ENCODE peak calls at places on chromosomes 11 and 22, in six cellular contexts. N is IMR-90, E is H1, B is H9, T is mesenchymal stem cell, L is neuronal stem cell. G is an unnamed sample.
A peak's percentile ranks its signal among the peaks of the same experiment; 100 is the strongest.

GRCh38 chr11:34274712-34275398 is 83.0 kb downstream of the ABTB2 start:
- DNase-seq in N (peak; percentile 98), E (no peak), B (no peak), T (peak; percentile 62), L (no peak), G (peak; percentile 56)

GRCh38 chr11:1471736-1472135 is 14.8 kb downstream of the MOB2 start:
- DNase-seq in N (no peak), E (no peak), B (no peak), T (no peak), L (no peak), G (no peak)

GRCh38 chr11:45834298-45834756 is 12.9 kb upstream of the CRY2 start:
- DNase-seq in N (no peak), E (no peak), B (no peak), T (no peak), L (no peak), G (no peak)

GRCh38 chr22:44647141-44647540 is 54.9 kb upstream of the PRR5 start:
- DNase-seq in N (no peak), E (no peak), B (no peak), T (no peak), L (no peak), G (no peak)

GRCh38 chr22:49958961-49959781 is 1.4 kb upstream of the PIM3 start:
- DNase-seq in N (no peak), E (no peak), B (no peak), T (no peak), L (no peak), G (no peak)

GRCh38 chr11:92122561-92122960 is 102.1 kb upstream of the FAT3 start:
- DNase-seq in N (no peak), E (no peak), B (no peak), T (no peak), L (no peak), G (no peak)

GRCh38 chr22:41524809-41525449 is 19.3 kb downstream of the POLR3H start:
- DNase-seq in N (no peak), E (no peak), B (no peak), T (no peak), L (no peak), G (peak; percentile 47)

GRCh38 chr22:24001314-24001713 is 3.9 kb downstream of the GSTT4 start:
- DNase-seq in N (no peak), E (peak; percentile 72), B (peak; percentile 69), T (no peak), L (no peak), G (peak; percentile 45)

GRCh38 chr11:33773399-33774355 is 643 bp downstream of the FBXO3 start:
- DNase-seq in N (peak; percentile 43), E (peak; percentile 78), B (no peak), T (peak; percentile 24), L (no peak), G (no peak)

GRCh38 chr11:83613767-83614121 is 327.6 kb upstream of the CCDC90B start:
- DNase-seq in N (no peak), E (no peak), B (no peak), T (no peak), L (no peak), G (no peak)

GRCh38 chr11:70930215-70930614 is 322.2 kb downstream of the SHANK2 start:
- DNase-seq in N (no peak), E (no peak), B (no peak), T (no peak), L (no peak), G (no peak)

GRCh38 chr11:429391-429790 is 12.4 kb downstream of the ANO9 start:
- DNase-seq in N (no peak), E (no peak), B (no peak), T (no peak), L (no peak), G (no peak)

GRCh38 chr11:69943066-69943465 is 123.8 kb upstream of the FGF3 start:
- DNase-seq in N (no peak), E (no peak), B (no peak), T (no peak), L (no peak), G (peak; percentile 72)

GRCh38 chr11:46120711-46121327 is 435 bp downstream of the PHF21A start:
- DNase-seq in N (peak; percentile 78), E (peak; percentile 64), B (peak; percentile 83), T (peak; percentile 91), L (peak; percentile 73), G (peak; percentile 98)

GRCh38 chr11:86152006-86152862 is 83.3 kb upstream of the PICALM start:
- DNase-seq in N (peak; percentile 53), E (no peak), B (no peak), T (no peak), L (no peak), G (no peak)

GRCh38 chr11:68542617-68543016 is 82.1 kb downstream of the PPP6R3 start:
- DNase-seq in N (peak; percentile 93), E (no peak), B (no peak), T (peak; percentile 84), L (no peak), G (peak; percentile 78)

GRCh38 chr11:71269603-71270511 is 17.5 kb upstream of the SHANK2 start:
- DNase-seq in N (no peak), E (peak; percentile 37), B (peak; percentile 21), T (no peak), L (no peak), G (no peak)

GRCh38 chr11:62388999-62389398 is 29.8 kb upstream of the SCGB1A1 start:
- DNase-seq in N (no peak), E (no peak), B (no peak), T (no peak), L (no peak), G (no peak)

GRCh38 chr11:34292546-34292945 is 65.3 kb downstream of the ABTB2 start:
- DNase-seq in N (no peak), E (no peak), B (no peak), T (no peak), L (no peak), G (no peak)

GRCh38 chr11:131354251-131354701 is 16.1 kb upstream of the NTM start:
- DNase-seq in N (no peak), E (no peak), B (no peak), T (no peak), L (no peak), G (peak; percentile 66)

GRCh38 chr11:889261-889660 is 21.3 kb downstream of the CHID1 start:
- DNase-seq in N (no peak), E (no peak), B (no peak), T (no peak), L (no peak), G (no peak)

GRCh38 chr11:28808771-28809170 is 700.6 kb downstream of the METTL15 start:
- DNase-seq in N (no peak), E (no peak), B (no peak), T (no peak), L (no peak), G (no peak)

GRCh38 chr11:73851046-73851764 is 25.4 kb downstream of the COA4 start:
- DNase-seq in N (no peak), E (no peak), B (no peak), T (no peak), L (no peak), G (no peak)

DNA sequence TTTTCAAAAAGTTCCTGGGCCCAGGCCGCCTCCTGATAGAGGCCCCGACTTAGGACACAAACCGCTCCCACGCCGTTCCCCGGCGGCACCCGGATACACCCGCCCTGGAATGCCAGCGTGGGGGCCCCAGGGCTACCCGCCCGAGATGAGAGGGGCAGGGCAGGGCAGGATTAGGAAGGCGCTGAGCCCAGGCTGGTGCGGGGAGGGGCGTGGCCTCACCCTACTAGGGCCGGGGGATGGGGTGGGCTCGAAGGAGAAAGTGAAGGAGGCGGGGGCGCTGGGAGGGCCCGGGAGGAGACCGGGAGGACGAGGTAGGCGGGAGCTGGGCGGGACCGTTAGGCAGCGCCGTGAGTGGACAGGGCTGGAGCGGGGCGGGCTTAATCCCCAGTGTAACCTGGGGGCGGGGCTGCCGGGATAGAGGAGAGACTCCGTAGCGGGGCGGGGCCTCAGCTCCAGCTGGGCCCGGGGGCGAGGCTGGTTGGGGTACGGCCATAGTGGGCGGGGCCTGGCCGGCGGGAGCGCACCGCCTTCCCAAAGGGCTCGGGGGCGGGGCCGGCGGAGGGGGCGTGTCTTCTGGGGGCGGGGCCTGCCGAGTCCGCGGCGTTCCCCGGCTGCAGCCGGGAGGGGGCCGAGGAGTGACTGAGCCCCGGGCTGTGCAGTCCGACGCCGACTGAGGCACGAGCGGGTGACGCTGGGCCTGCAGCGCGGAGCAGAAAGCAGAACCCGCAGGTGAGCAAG is at the start of gene CD82:
- DNase-seq in N (peak; percentile 97), E (peak; percentile 99), B (peak; percentile 100), T (peak; percentile 99), L (peak; percentile 99), G (peak; percentile 99)
- H3K4me1 ChIP-seq in N (peaks cover 43% of the 10 kb centered on the region), E (peaks cover 5% of the 10 kb centered on the region), B (no peaks in the 10 kb centered on the region), T (peaks cover 58% of the 10 kb centered on the region), L (peaks cover 42% of the 10 kb centered on the region), G (peaks cover 3% of the 10 kb centered on the region)

GRCh38 chr11:47268448-47269001 is 1.4 kb upstream of the MADD start:
- DNase-seq in N (no peak), E (peak; percentile 49), B (no peak), T (no peak), L (no peak), G (no peak)

GRCh38 chr11:47261291-47261800 is 3.5 kb downstream of the NR1H3 start:
- DNase-seq in N (no peak), E (no peak), B (no peak), T (no peak), L (no peak), G (no peak)

GRCh38 chr11:47267858-47268257 is 2.1 kb upstream of the MADD start:
- DNase-seq in N (no peak), E (no peak), B (no peak), T (no peak), L (no peak), G (peak; percentile 45)

GRCh38 chr11:47260366-47260765 is 2.6 kb downstream of the NR1H3 start:
- DNase-seq in N (no peak), E (no peak), B (no peak), T (no peak), L (no peak), G (no peak)

GRCh38 chr11:47264119-47264915 is 5.6 kb upstream of the MADD start:
- DNase-seq in N (peak; percentile 82), E (no peak), B (no peak), T (no peak), L (no peak), G (no peak)
- H3K23ac ChIP-seq in N (peak overlapping the region; percentile 1), E (no peak overlapping the region), B (no peak overlapping the region), T (no peak overlapping the region), L (no peak overlapping the region), G (no peak overlapping the region)

GRCh38 chr22:47072642-47072967 is 310.2 kb downstream of the TBC1D22A start:
- DNase-seq in N (no peak), E (peak; percentile 45), B (peak; percentile 20), T (no peak), L (no peak), G (no peak)

GRCh38 chr22:47073101-47073500 is 310.7 kb downstream of the TBC1D22A start:
- DNase-seq in N (no peak), E (no peak), B (no peak), T (no peak), L (no peak), G (no peak)

GRCh38 chr22:47069270-47069669 is 306.8 kb downstream of the TBC1D22A start:
- DNase-seq in N (no peak), E (no peak), B (no peak), T (no peak), L (no peak), G (no peak)

GRCh38 chr22:47071078-47071811 is 308.8 kb downstream of the TBC1D22A start:
- DNase-seq in N (no peak), E (no peak), B (peak; percentile 10), T (no peak), L (no peak), G (no peak)

GRCh38 chr22:47071812-47072641 is 309.6 kb downstream of the TBC1D22A start:
- DNase-seq in N (no peak), E (no peak), B (peak; percentile 16), T (no peak), L (no peak), G (no peak)
- H2BK15ac ChIP-seq in N (no peak overlapping the region), E (no peak overlapping the region), B (no peak overlapping the region), T (no peak overlapping the region), L (peak overlapping the region; percentile 15), G (no peak overlapping the region)

GRCh38 chr11:12808519-12808918 is 134.3 kb downstream of the TEAD1 start:
- DNase-seq in N (peak; percentile 76), E (no peak), B (no peak), T (peak; percentile 69), L (no peak), G (no peak)
- H3K4me1 ChIP-seq in N (peaks cover 43% of the 10 kb centered on the region), E (peaks cover 20% of the 10 kb centered on the region), B (peaks cover 13% of the 10 kb centered on the region), T (peaks cover 29% of the 10 kb centered on the region), L (peaks cover 35% of the 10 kb centered on the region), G (peaks cover 7% of the 10 kb centered on the region)

G was measured in mesendoderm.